ENCODE peak calls at places on chromosomes 2 and 18, in ten cellular contexts. One of them, this sample, is unnamed.

GRCh38 chr2:65081232-65081685 is 25.0 kb downstream of the CEP68 start:
- DNase-seq in caudate nucleus: no peak
- DNase-seq in IMR-90: no peak
- DNase-seq in naive thymus-derived CD4-positive, alpha-beta T cell: no peak
- DNase-seq in GM23248: peak
- DNase-seq in lower lobe of right lung: no peak
- DNase-seq in cardiac muscle cell: peak
- DNase-seq in endodermal cell: no peak
- DNase-seq in CD4-positive, alpha-beta T cell: no peak
- DNase-seq in right cardiac atrium: no peak
- DNase-seq in this sample: no peak

GRCh38 chr2:237227190-237227988 is 141.7 kb downstream of the COPS8 start:
- DNase-seq in caudate nucleus: no peak
- DNase-seq in IMR-90: peak
- DNase-seq in naive thymus-derived CD4-positive, alpha-beta T cell: no peak
- DNase-seq in GM23248: peak
- DNase-seq in lower lobe of right lung: no peak
- DNase-seq in cardiac muscle cell: peak
- DNase-seq in endodermal cell: no peak
- DNase-seq in CD4-positive, alpha-beta T cell: no peak
- DNase-seq in right cardiac atrium: no peak
- DNase-seq in this sample: no peak

GRCh38 chr2:236644502-236644911 is 74.9 kb downstream of the ACKR3 start:
- DNase-seq in caudate nucleus: no peak
- DNase-seq in IMR-90: no peak
- DNase-seq in naive thymus-derived CD4-positive, alpha-beta T cell: no peak
- DNase-seq in GM23248: no peak
- DNase-seq in lower lobe of right lung: no peak
- DNase-seq in cardiac muscle cell: no peak
- DNase-seq in endodermal cell: peak
- DNase-seq in CD4-positive, alpha-beta T cell: no peak
- DNase-seq in right cardiac atrium: peak
- DNase-seq in this sample: no peak

GRCh38 chr2:212520340-212520739 is 18.3 kb downstream of the ERBB4 start:
- DNase-seq in caudate nucleus: no peak
- DNase-seq in IMR-90: no peak
- DNase-seq in naive thymus-derived CD4-positive, alpha-beta T cell: no peak
- DNase-seq in GM23248: peak
- DNase-seq in lower lobe of right lung: no peak
- DNase-seq in cardiac muscle cell: no peak
- DNase-seq in endodermal cell: no peak
- DNase-seq in CD4-positive, alpha-beta T cell: no peak
- DNase-seq in right cardiac atrium: no peak
- DNase-seq in this sample: no peak

GRCh38 chr2:188963738-188964137 is 10.4 kb upstream of the COL3A1 start:
- DNase-seq in caudate nucleus: no peak
- DNase-seq in IMR-90: no peak
- DNase-seq in naive thymus-derived CD4-positive, alpha-beta T cell: no peak
- DNase-seq in GM23248: peak
- DNase-seq in lower lobe of right lung: no peak
- DNase-seq in cardiac muscle cell: peak
- DNase-seq in endodermal cell: no peak
- DNase-seq in CD4-positive, alpha-beta T cell: no peak
- DNase-seq in right cardiac atrium: no peak
- DNase-seq in this sample: no peak

GRCh38 chr18:5060543-5060942 is 136.5 kb downstream of the AKAIN1 start:
- DNase-seq in caudate nucleus: no peak
- DNase-seq in IMR-90: no peak
- DNase-seq in naive thymus-derived CD4-positive, alpha-beta T cell: no peak
- DNase-seq in GM23248: no peak
- DNase-seq in lower lobe of right lung: no peak
- DNase-seq in cardiac muscle cell: no peak
- DNase-seq in endodermal cell: no peak
- DNase-seq in CD4-positive, alpha-beta T cell: no peak
- DNase-seq in right cardiac atrium: no peak
- DNase-seq in this sample: no peak

GRCh38 chr2:200403794-200404193 is 97.3 kb downstream of the SPATS2L start:
- DNase-seq in caudate nucleus: no peak
- DNase-seq in IMR-90: no peak
- DNase-seq in naive thymus-derived CD4-positive, alpha-beta T cell: no peak
- DNase-seq in GM23248: no peak
- DNase-seq in lower lobe of right lung: no peak
- DNase-seq in cardiac muscle cell: peak
- DNase-seq in endodermal cell: no peak
- DNase-seq in CD4-positive, alpha-beta T cell: no peak
- DNase-seq in right cardiac atrium: no peak
- DNase-seq in this sample: no peak

GRCh38 chr2:224793961-224794360 is 77.8 kb upstream of the CCDC195 start:
- DNase-seq in caudate nucleus: no peak
- DNase-seq in IMR-90: no peak
- DNase-seq in naive thymus-derived CD4-positive, alpha-beta T cell: no peak
- DNase-seq in GM23248: peak
- DNase-seq in lower lobe of right lung: no peak
- DNase-seq in cardiac muscle cell: peak
- DNase-seq in endodermal cell: no peak
- DNase-seq in CD4-positive, alpha-beta T cell: no peak
- DNase-seq in right cardiac atrium: peak
- DNase-seq in this sample: no peak

GRCh38 chr2:74347747-74348146 is 4.5 kb upstream of the SLC4A5 start:
- DNase-seq in caudate nucleus: no peak
- DNase-seq in IMR-90: no peak
- DNase-seq in naive thymus-derived CD4-positive, alpha-beta T cell: no peak
- DNase-seq in GM23248: no peak
- DNase-seq in lower lobe of right lung: peak
- DNase-seq in cardiac muscle cell: no peak
- DNase-seq in endodermal cell: no peak
- DNase-seq in CD4-positive, alpha-beta T cell: no peak
- DNase-seq in right cardiac atrium: no peak
- DNase-seq in this sample: no peak

GRCh38 chr2:209960676-209961630 is 41.5 kb upstream of the RPE start:
- DNase-seq in caudate nucleus: no peak
- DNase-seq in IMR-90: peak
- DNase-seq in naive thymus-derived CD4-positive, alpha-beta T cell: no peak
- DNase-seq in GM23248: peak
- DNase-seq in lower lobe of right lung: peak
- DNase-seq in cardiac muscle cell: peak
- DNase-seq in endodermal cell: peak
- DNase-seq in CD4-positive, alpha-beta T cell: no peak
- DNase-seq in right cardiac atrium: peak
- DNase-seq in this sample: peak

GRCh38 chr18:59311631-59312030 is 6.8 kb downstream of the CPLX4 start:
- DNase-seq in caudate nucleus: no peak
- DNase-seq in IMR-90: peak
- DNase-seq in naive thymus-derived CD4-positive, alpha-beta T cell: no peak
- DNase-seq in GM23248: peak
- DNase-seq in lower lobe of right lung: no peak
- DNase-seq in cardiac muscle cell: no peak
- DNase-seq in endodermal cell: peak
- DNase-seq in CD4-positive, alpha-beta T cell: no peak
- DNase-seq in right cardiac atrium: no peak
- DNase-seq in this sample: no peak

GRCh38 chr2:164847966-164848365 is 6.3 kb upstream of the COBLL1 start:
- DNase-seq in caudate nucleus: no peak
- DNase-seq in IMR-90: no peak
- DNase-seq in naive thymus-derived CD4-positive, alpha-beta T cell: no peak
- DNase-seq in GM23248: no peak
- DNase-seq in lower lobe of right lung: no peak
- DNase-seq in cardiac muscle cell: no peak
- DNase-seq in endodermal cell: no peak
- DNase-seq in CD4-positive, alpha-beta T cell: no peak
- DNase-seq in right cardiac atrium: no peak
- DNase-seq in this sample: no peak

GRCh38 chr2:71882949-71883472 is 264.7 kb downstream of the CYP26B1 start:
- DNase-seq in caudate nucleus: peak
- DNase-seq in IMR-90: peak
- DNase-seq in naive thymus-derived CD4-positive, alpha-beta T cell: no peak
- DNase-seq in GM23248: peak
- DNase-seq in lower lobe of right lung: peak
- DNase-seq in cardiac muscle cell: peak
- DNase-seq in endodermal cell: peak
- DNase-seq in CD4-positive, alpha-beta T cell: no peak
- DNase-seq in right cardiac atrium: peak
- DNase-seq in this sample: peak

GRCh38 chr2:218281449-218281848 is 10.9 kb downstream of the TMBIM1 start:
- DNase-seq in caudate nucleus: no peak
- DNase-seq in IMR-90: no peak
- DNase-seq in naive thymus-derived CD4-positive, alpha-beta T cell: no peak
- DNase-seq in GM23248: peak
- DNase-seq in lower lobe of right lung: no peak
- DNase-seq in cardiac muscle cell: no peak
- DNase-seq in endodermal cell: no peak
- DNase-seq in CD4-positive, alpha-beta T cell: no peak
- DNase-seq in right cardiac atrium: no peak
- DNase-seq in this sample: peak

GRCh38 chr2:45697190-45697589 is 45.7 kb downstream of the PRKCE start:
- DNase-seq in caudate nucleus: no peak
- DNase-seq in IMR-90: no peak
- DNase-seq in naive thymus-derived CD4-positive, alpha-beta T cell: no peak
- DNase-seq in GM23248: no peak
- DNase-seq in lower lobe of right lung: no peak
- DNase-seq in cardiac muscle cell: no peak
- DNase-seq in endodermal cell: no peak
- DNase-seq in CD4-positive, alpha-beta T cell: no peak
- DNase-seq in right cardiac atrium: no peak
- DNase-seq in this sample: no peak

GRCh38 chr2:45696708-45697107 is 45.2 kb downstream of the PRKCE start:
- DNase-seq in caudate nucleus: no peak
- DNase-seq in IMR-90: no peak
- DNase-seq in naive thymus-derived CD4-positive, alpha-beta T cell: no peak
- DNase-seq in GM23248: no peak
- DNase-seq in lower lobe of right lung: no peak
- DNase-seq in cardiac muscle cell: no peak
- DNase-seq in endodermal cell: no peak
- DNase-seq in CD4-positive, alpha-beta T cell: no peak
- DNase-seq in right cardiac atrium: no peak
- DNase-seq in this sample: no peak

GRCh38 chr2:45700407-45701013 is 49.0 kb downstream of the PRKCE start:
- DNase-seq in caudate nucleus: no peak
- DNase-seq in IMR-90: no peak
- DNase-seq in naive thymus-derived CD4-positive, alpha-beta T cell: no peak
- DNase-seq in GM23248: no peak
- DNase-seq in lower lobe of right lung: no peak
- DNase-seq in cardiac muscle cell: no peak
- DNase-seq in endodermal cell: peak
- DNase-seq in CD4-positive, alpha-beta T cell: no peak
- DNase-seq in right cardiac atrium: no peak
- DNase-seq in this sample: no peak

GRCh38 chr2:45698538-45698937 is 47.1 kb downstream of the PRKCE start:
- DNase-seq in caudate nucleus: no peak
- DNase-seq in IMR-90: no peak
- DNase-seq in naive thymus-derived CD4-positive, alpha-beta T cell: no peak
- DNase-seq in GM23248: peak
- DNase-seq in lower lobe of right lung: no peak
- DNase-seq in cardiac muscle cell: no peak
- DNase-seq in endodermal cell: peak
- DNase-seq in CD4-positive, alpha-beta T cell: no peak
- DNase-seq in right cardiac atrium: no peak
- DNase-seq in this sample: no peak

GRCh38 chr2:45699032-45699658 is 47.7 kb downstream of the PRKCE start:
- DNase-seq in caudate nucleus: no peak
- DNase-seq in IMR-90: peak
- DNase-seq in naive thymus-derived CD4-positive, alpha-beta T cell: no peak
- DNase-seq in GM23248: peak
- DNase-seq in lower lobe of right lung: no peak
- DNase-seq in cardiac muscle cell: peak
- DNase-seq in endodermal cell: peak
- DNase-seq in CD4-positive, alpha-beta T cell: no peak
- DNase-seq in right cardiac atrium: no peak
- DNase-seq in this sample: no peak
- H3K27ac ChIP-seq in caudate nucleus: no peak
- H3K27ac ChIP-seq in IMR-90: no peak
- H3K27ac ChIP-seq in naive thymus-derived CD4-positive, alpha-beta T cell: no peak
- H3K27ac ChIP-seq in GM23248: peak
- H3K27ac ChIP-seq in lower lobe of right lung: no peak
- H3K27ac ChIP-seq in cardiac muscle cell: peak
- H3K27ac ChIP-seq in endodermal cell: peak
- H3K27ac ChIP-seq in CD4-positive, alpha-beta T cell: no peak
- H3K27ac ChIP-seq in right cardiac atrium: no peak
- H3K27ac ChIP-seq in this sample: peak

DNA sequence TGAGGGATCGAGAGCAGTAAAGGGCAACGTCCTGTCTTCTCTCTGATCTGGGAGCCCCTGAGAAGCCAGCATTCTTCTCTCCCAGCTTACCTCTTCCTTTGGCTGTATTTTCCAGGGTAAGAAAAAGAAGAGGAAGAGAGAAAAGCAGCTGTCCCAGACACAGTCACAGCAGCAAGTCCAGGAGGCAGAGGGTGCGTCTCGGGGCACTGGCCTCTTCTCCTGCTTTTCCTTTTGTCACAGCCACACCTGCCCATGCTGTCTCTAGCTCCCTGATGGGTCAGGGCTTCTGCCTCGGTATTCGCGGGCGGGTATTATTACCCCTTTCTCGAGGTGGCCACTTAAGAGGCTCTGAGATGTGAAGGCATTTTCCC is 20.3 kb downstream of the TGOLN2 start:
- DNase-seq in caudate nucleus: no peak
- DNase-seq in IMR-90: no peak
- DNase-seq in naive thymus-derived CD4-positive, alpha-beta T cell: no peak
- DNase-seq in GM23248: no peak
- DNase-seq in lower lobe of right lung: no peak
- DNase-seq in cardiac muscle cell: no peak
- DNase-seq in endodermal cell: no peak
- DNase-seq in CD4-positive, alpha-beta T cell: no peak
- DNase-seq in right cardiac atrium: no peak
- DNase-seq in this sample: no peak
- H3K27ac ChIP-seq in caudate nucleus: no peak
- H3K27ac ChIP-seq in IMR-90: no peak
- H3K27ac ChIP-seq in naive thymus-derived CD4-positive, alpha-beta T cell: peak
- H3K27ac ChIP-seq in GM23248: no peak
- H3K27ac ChIP-seq in lower lobe of right lung: peak
- H3K27ac ChIP-seq in cardiac muscle cell: no peak
- H3K27ac ChIP-seq in endodermal cell: no peak
- H3K27ac ChIP-seq in CD4-positive, alpha-beta T cell: no peak
- H3K27ac ChIP-seq in right cardiac atrium: no peak
- H3K27ac ChIP-seq in this sample: peak

DNA sequence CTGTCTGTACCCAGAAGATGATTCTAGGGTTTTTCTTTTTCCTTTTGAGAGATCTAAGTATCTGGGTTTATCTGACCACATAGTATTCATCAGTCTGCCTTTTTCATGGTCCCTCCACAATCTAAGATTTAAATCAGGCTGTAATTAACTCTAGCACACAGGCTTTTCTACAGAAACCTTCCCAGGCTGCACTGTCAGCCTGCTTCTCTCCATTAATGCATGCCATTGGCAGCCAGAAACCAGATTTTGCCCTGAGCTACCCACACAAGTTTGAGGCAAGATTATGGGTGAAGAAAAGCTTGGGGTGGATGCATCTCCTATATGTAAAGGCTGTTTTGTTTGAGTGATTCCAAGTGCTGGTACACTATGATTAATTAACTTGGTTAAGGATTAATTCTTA is 45.7 kb upstream of the EML4 start:
- DNase-seq in caudate nucleus: no peak
- DNase-seq in IMR-90: no peak
- DNase-seq in naive thymus-derived CD4-positive, alpha-beta T cell: no peak
- DNase-seq in GM23248: no peak
- DNase-seq in lower lobe of right lung: no peak
- DNase-seq in cardiac muscle cell: no peak
- DNase-seq in endodermal cell: peak
- DNase-seq in CD4-positive, alpha-beta T cell: no peak
- DNase-seq in right cardiac atrium: no peak
- DNase-seq in this sample: no peak
- H3K27ac ChIP-seq in caudate nucleus: no peak
- H3K27ac ChIP-seq in IMR-90: no peak
- H3K27ac ChIP-seq in naive thymus-derived CD4-positive, alpha-beta T cell: peak
- H3K27ac ChIP-seq in GM23248: no peak
- H3K27ac ChIP-seq in lower lobe of right lung: no peak
- H3K27ac ChIP-seq in cardiac muscle cell: no peak
- H3K27ac ChIP-seq in endodermal cell: no peak
- H3K27ac ChIP-seq in CD4-positive, alpha-beta T cell: peak
- H3K27ac ChIP-seq in right cardiac atrium: no peak
- H3K27ac ChIP-seq in this sample: no peak

GRCh38 chr18:34222396-34223163 is 2.1 kb downstream of the NOL4 start:
- DNase-seq in caudate nucleus: peak
- DNase-seq in IMR-90: no peak
- DNase-seq in naive thymus-derived CD4-positive, alpha-beta T cell: no peak
- DNase-seq in GM23248: peak
- DNase-seq in lower lobe of right lung: peak
- DNase-seq in cardiac muscle cell: no peak
- DNase-seq in endodermal cell: peak
- DNase-seq in CD4-positive, alpha-beta T cell: no peak
- DNase-seq in right cardiac atrium: peak
- DNase-seq in this sample: no peak
- H3K27ac ChIP-seq in caudate nucleus: peak
- H3K27ac ChIP-seq in IMR-90: no peak
- H3K27ac ChIP-seq in naive thymus-derived CD4-positive, alpha-beta T cell: no peak
- H3K27ac ChIP-seq in GM23248: no peak
- H3K27ac ChIP-seq in lower lobe of right lung: no peak
- H3K27ac ChIP-seq in cardiac muscle cell: no peak
- H3K27ac ChIP-seq in endodermal cell: no peak
- H3K27ac ChIP-seq in CD4-positive, alpha-beta T cell: no peak
- H3K27ac ChIP-seq in right cardiac atrium: peak
- H3K27ac ChIP-seq in this sample: no peak